ENCODE peak calls at places on chromosomes 5 and 9, in four cellular contexts. R is H1; I is neural progenitor cell; F is activated CD4-positive, CD25-positive, alpha-beta regulatory T cell treated with anti-CD3 and anti-CD28 coated beads, Interleukin-2, amount 50 U/mL, for 72 hours. N is an unnamed sample.
A peak's percentile ranks its signal among the peaks of the same experiment; 100 is the strongest.

GRCh38 chr5:126015244-126016054 is 407.8 kb upstream of the GRAMD2B start:
- DNase-seq in R (no peak), I (no peak), F (no peak), N (no peak)

GRCh38 chr5:126514159-126515141 is 80.6 kb downstream of the ALDH7A1 start:
- DNase-seq in R (no peak), I (no peak), F (no peak), N (no peak)

GRCh38 chr5:179870403-179870903 is 11.8 kb upstream of the MRNIP start:
- DNase-seq in R (peak; percentile 43), I (peak; percentile 79), F (no peak), N (peak; percentile 53)

GRCh38 chr5:32790411-32790951 is 79.4 kb downstream of the NPR3 start:
- DNase-seq in F (no peak), R (no peak), I (no peak), N (no peak)

GRCh38 chr9:111815200-111816070 is 20.7 kb upstream of the SHOC1 start:
- DNase-seq in I (no peak), R (no peak), F (no peak), N (no peak)

GRCh38 chr5:135384898-135385297 is 14.1 kb downstream of the MACROH2A1 start:
- DNase-seq in R (no peak), I (no peak), F (no peak), N (no peak)

GRCh38 chr5:59358497-59358896 is 535.0 kb downstream of the PDE4D start:
- DNase-seq in I (peak; percentile 43), F (no peak), R (no peak), N (no peak)

GRCh38 chr5:124438390-124439380 is 307.8 kb downstream of the ZNF608 start:
- DNase-seq in F (no peak), I (peak; percentile 37), R (peak; percentile 5), N (no peak)

GRCh38 chr5:176596069-176596656 is 13.8 kb downstream of the GPRIN1 start:
- DNase-seq in F (no peak), I (no peak), R (no peak), N (no peak)

GRCh38 chr5:169801324-169801777 is 164.3 kb downstream of the DOCK2 start:
- DNase-seq in R (no peak), F (no peak), I (no peak), N (no peak)

GRCh38 chr5:138574744-138575193 is 432 bp downstream of the HSPA9 start:
- DNase-seq in F (no peak), R (no peak), I (no peak), N (no peak)

GRCh38 chr9:69820955-69821788 is 555 bp downstream of the CFAP95 start:
- DNase-seq in F (no peak), R (no peak), I (peak; percentile 36), N (no peak)

GRCh38 chr5:150692276-150692675 is 8.6 kb downstream of the RBM22 start:
- DNase-seq in F (no peak), I (no peak), R (no peak), N (no peak)

GRCh38 chr5:40485021-40485998 is 194.4 kb upstream of the PTGER4 start:
- DNase-seq in F (no peak), I (no peak), R (no peak), N (no peak)

GRCh38 chr9:134503301-134504105 is 138.1 kb upstream of the COL5A1 start:
- DNase-seq in R (no peak), I (no peak), F (no peak), N (no peak)

GRCh38 chr5:44842491-44843282 is 33.9 kb downstream of the MRPS30 start:
- DNase-seq in I (no peak), F (no peak), R (no peak), N (no peak)

GRCh38 chr5:165227515-165227914 is 1722.1 kb downstream of the MAT2B start:
- DNase-seq in I (no peak), F (no peak), R (no peak), N (no peak)

GRCh38 chr5:76099286-76099702 is 16.1 kb downstream of the SV2C start:
- DNase-seq in R (no peak), I (no peak), F (no peak), N (no peak)

GRCh38 chr9:133844876-133845658 is 106.9 kb upstream of the SARDH start:
- DNase-seq in I (no peak), R (no peak), F (no peak), N (peak; percentile 56)

GRCh38 chr9:133201424-133202144 is 7.5 kb downstream of the OBP2B start:
- DNase-seq in F (no peak), I (no peak), R (no peak), N (no peak)

GRCh38 chr9:4704129-4704528 is 24.8 kb downstream of the CDC37L1 start:
- DNase-seq in R (no peak), I (no peak), F (no peak), N (no peak)

GRCh38 chr5:154857534-154858250 is 735 bp upstream of the CNOT8 start:
- DNase-seq in I (peak; percentile 98), F (peak; percentile 80), R (peak; percentile 79), N (peak; percentile 91)

GRCh38 chr5:170080217-170080616 is 25.5 kb upstream of the FOXI1 start:
- DNase-seq in I (no peak), F (no peak), R (no peak), N (no peak)

GRCh38 chr9:27165067-27165466 is 56.0 kb downstream of the TEK start:
- DNase-seq in F (no peak), I (no peak), R (no peak), N (no peak)

GRCh38 chr9:79257215-79257614 is 314.6 kb upstream of the TLE4 start:
- DNase-seq in F (no peak), I (peak; percentile 24), R (no peak), N (no peak)

GRCh38 chr5:109803854-109804253 is 114.1 kb downstream of the MAN2A1 start:
- DNase-seq in I (no peak), F (no peak), R (no peak), N (no peak)

GRCh38 chr5:85784746-85785145 is 833.0 kb upstream of the COX7C start:
- DNase-seq in I (no peak), R (no peak), F (no peak), N (no peak)

GRCh38 chr5:111670826-111671492 is 86.0 kb downstream of the NREP start:
- DNase-seq in R (no peak), I (no peak), F (no peak), N (no peak)

GRCh38 chr5:88588609-88589008 is 294.4 kb downstream of the MEF2C start:
- DNase-seq in R (no peak), I (no peak), F (no peak), N (no peak)

GRCh38 chr9:131781069-131781468 is 41.2 kb upstream of the RAPGEF1 start:
- DNase-seq in I (no peak), F (no peak), R (no peak), N (no peak)

GRCh38 chr9:76557674-76558073 is 98.7 kb downstream of the GCNT1 start:
- DNase-seq in F (no peak), I (no peak), R (no peak), N (no peak)

GRCh38 chr9:134434896-134435506 is 108.7 kb downstream of the RXRA start:
- DNase-seq in F (no peak), I (peak; percentile 31), R (no peak), N (peak; percentile 94)